ENCODE peak calls at places on chromosomes 1 and 21, in five cellular contexts. R, D, Q, F and L are unnamed samples.

GRCh38 chr1:32474954-32475353 is 10.1 kb downstream of the ZBTB8B start:
- DNase-seq in R (no peak), F (no peak), Q (no peak), D (no peak), L (no peak)

GRCh38 chr1:158285756-158286241 is 3.9 kb upstream of the CD1C start:
- DNase-seq in Q (peak; percentile 11), F (no peak), D (no peak), R (no peak), L (peak; percentile 34)

GRCh38 chr21:17195965-17196364 is 316.9 kb upstream of the CXADR start:
- DNase-seq in F (no peak), D (no peak), Q (no peak), R (no peak), L (no peak)

GRCh38 chr1:88608139-88608943 is 75.7 kb upstream of the PKN2 start:
- DNase-seq in R (peak; percentile 39), F (no peak), Q (no peak), D (peak; percentile 26), L (no peak)

GRCh38 chr21:15183712-15184353 is 119.0 kb upstream of the NRIP1 start:
- DNase-seq in D (no peak), Q (no peak), F (no peak), R (no peak), L (no peak)

GRCh38 chr1:89946532-89946931 is 48.4 kb upstream of the ZNF326 start:
- DNase-seq in F (no peak), Q (no peak), D (no peak), R (no peak), L (no peak)

GRCh38 chr1:832136-832535 is 91.6 kb upstream of the SAMD11 start:
- DNase-seq in F (no peak), Q (no peak), R (no peak), D (no peak), L (no peak)

GRCh38 chr1:6625579-6626149 is 996 bp downstream of the THAP3 start:
- DNase-seq in R (no peak), F (no peak), D (no peak), Q (no peak), L (peak; percentile 54)

GRCh38 chr1:228782662-228783414 is 47.6 kb downstream of the RHOU start:
- DNase-seq in D (no peak), Q (no peak), F (peak; percentile 43), R (no peak), L (no peak)

GRCh38 chr1:85544689-85545203 is 35.8 kb upstream of the CCN1 start:
- DNase-seq in D (no peak), R (peak; percentile 77), Q (no peak), F (no peak), L (no peak)

GRCh38 chr1:31669786-31670582 is 25.3 kb upstream of the PEF1 start:
- DNase-seq in Q (peak; percentile 35), D (peak; percentile 53), F (peak; percentile 70), R (no peak), L (peak; percentile 79)

GRCh38 chr1:219710529-219711194 is 97.8 kb upstream of the ZC3H11B start:
- DNase-seq in F (no peak), D (no peak), Q (no peak), R (no peak), L (no peak)

GRCh38 chr1:44807364-44808062 is 362 bp upstream of the DYNLT4 start:
- DNase-seq in F (peak; percentile 99), D (peak; percentile 88), Q (peak; percentile 93), R (peak; percentile 95), L (peak; percentile 96)

GRCh38 chr1:26923711-26924110 is 2.2 kb downstream of the NUDC start:
- DNase-seq in R (no peak), F (no peak), D (no peak), Q (no peak), L (no peak)

GRCh38 chr1:212287261-212287895 is 2.2 kb downstream of the PPP2R5A start:
- DNase-seq in F (no peak), Q (no peak), R (no peak), D (no peak), L (no peak)

GRCh38 chr1:212284744-212285684 is at the start of gene PPP2R5A:
- DNase-seq in Q (peak; percentile 97), R (peak; percentile 93), F (peak; percentile 98), D (peak; percentile 98), L (peak; percentile 99)

GRCh38 chr1:212288614-212289013 is 3.4 kb downstream of the PPP2R5A start:
- DNase-seq in F (no peak), D (no peak), Q (no peak), R (no peak), L (no peak)

GRCh38 chr1:212285685-212286436 is 651 bp downstream of the PPP2R5A start:
- DNase-seq in F (peak; percentile 64), R (no peak), D (peak; percentile 81), Q (peak; percentile 69), L (peak; percentile 58)

GRCh38 chr1:212286437-212287131 is 1.4 kb downstream of the PPP2R5A start:
- DNase-seq in R (no peak), F (no peak), Q (no peak), D (peak; percentile 7), L (no peak)
- H3K4me1 ChIP-seq in R (peaks cover 41% of the 10 kb centered on the region), F (peaks cover 8% of the 10 kb centered on the region), Q (peaks cover 46% of the 10 kb centered on the region), D (peaks cover 34% of the 10 kb centered on the region), L (peaks cover 6% of the 10 kb centered on the region)

GRCh38 chr1:242787968-242788367 is 263.5 kb upstream of the PLD5 start:
- DNase-seq in F (no peak), R (no peak), D (no peak), Q (no peak), L (no peak)

GRCh38 chr1:242784807-242785206 is 260.3 kb upstream of the PLD5 start:
- DNase-seq in Q (no peak), F (no peak), R (no peak), D (no peak), L (no peak)

GRCh38 chr1:242784074-242784473 is 259.6 kb upstream of the PLD5 start:
- DNase-seq in F (no peak), R (no peak), Q (no peak), D (no peak), L (no peak)

DNA sequence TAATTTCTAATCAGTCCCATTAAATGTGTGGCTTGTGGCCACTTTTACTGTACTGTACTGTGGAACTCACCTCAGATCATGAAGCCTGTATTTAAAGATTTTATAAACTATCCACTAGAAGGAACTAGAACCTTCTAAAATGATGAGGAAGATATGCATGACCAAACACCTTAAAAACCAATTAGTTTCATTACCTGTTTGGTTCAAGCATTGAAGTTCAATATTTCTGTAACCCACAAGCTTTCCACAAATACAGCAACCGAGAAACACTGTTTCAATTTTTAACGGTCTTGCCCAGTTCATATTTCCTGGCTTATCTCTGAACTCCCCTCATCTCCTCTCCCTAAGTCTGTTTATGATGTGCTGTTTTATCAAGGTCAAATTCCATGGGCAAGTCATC is 264.3 kb upstream of the PLD5 start:
- DNase-seq in R (no peak), Q (no peak), D (no peak), F (no peak), L (no peak)
- H3K4me1 ChIP-seq in R (no peaks in the 10 kb centered on the region), Q (no peaks in the 10 kb centered on the region), D (no peaks in the 10 kb centered on the region), F (no peaks in the 10 kb centered on the region), L (no peaks in the 10 kb centered on the region)

GRCh38 chr1:223837687-223838086 is 8.1 kb downstream of the TP53BP2 start:
- DNase-seq in Q (no peak), R (no peak), D (no peak), F (no peak), L (no peak)
- H3K4me1 ChIP-seq in Q (peaks cover 47% of the 10 kb centered on the region), R (peaks cover 63% of the 10 kb centered on the region), D (peaks cover 48% of the 10 kb centered on the region), F (no peaks in the 10 kb centered on the region), L (peaks cover 37% of the 10 kb centered on the region)

GRCh38 chr1:2479186-2479585 is 3.1 kb downstream of the PLCH2 start:
- DNase-seq in F (no peak), Q (no peak), D (no peak), R (no peak), L (no peak)

GRCh38 chr1:2479618-2480017 is 3.5 kb downstream of the PLCH2 start:
- DNase-seq in Q (no peak), R (no peak), F (no peak), D (no peak), L (no peak)

GRCh38 chr1:2480986-2481364 is 4.9 kb downstream of the PLCH2 start:
- DNase-seq in D (no peak), Q (no peak), F (no peak), R (no peak), L (no peak)

GRCh38 chr1:2481885-2482284 is 5.8 kb downstream of the PLCH2 start:
- DNase-seq in R (no peak), Q (no peak), D (no peak), F (no peak), L (no peak)

DNA sequence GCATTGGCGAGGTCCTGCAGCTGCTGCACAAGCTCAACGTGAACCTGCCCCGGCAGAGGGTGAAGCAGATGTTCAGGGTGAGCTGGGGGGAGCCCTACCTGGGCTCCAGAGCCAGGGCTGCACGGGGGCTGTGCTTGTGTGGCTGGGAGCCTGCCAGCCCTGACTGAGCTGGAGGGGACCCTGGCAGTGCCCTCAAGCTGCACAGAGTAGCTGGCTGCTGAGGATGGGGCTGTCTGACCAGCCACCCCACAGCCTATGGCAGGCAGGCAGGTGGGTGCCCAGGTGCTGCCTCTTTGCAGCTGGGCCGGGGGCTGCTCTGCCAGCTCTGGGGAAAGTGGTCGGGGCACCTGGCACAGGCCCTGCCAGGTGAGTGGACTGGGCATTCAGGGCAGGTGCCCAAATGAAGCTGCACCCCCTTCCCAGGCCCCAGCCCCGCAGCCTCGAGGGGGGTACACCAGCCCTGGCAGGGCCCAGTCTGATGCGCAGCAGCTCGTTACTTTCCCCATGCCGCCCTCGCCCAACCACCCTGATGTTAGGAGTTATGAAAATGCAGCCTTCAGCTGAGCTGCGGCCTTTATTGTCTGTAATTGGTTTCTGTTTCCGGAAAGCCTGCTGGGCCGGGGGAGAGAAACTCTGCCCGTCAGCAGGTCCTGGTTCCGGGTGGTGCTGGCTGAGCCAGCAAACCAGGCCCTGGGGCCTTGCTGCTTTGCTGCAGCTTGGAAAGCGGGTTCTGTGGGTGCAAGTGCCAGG is 4.3 kb downstream of the PLCH2 start:
- DNase-seq in F (no peak), Q (no peak), R (no peak), D (no peak), L (no peak)
- H3K4me1 ChIP-seq in F (no peaks in the 10 kb centered on the region), Q (no peaks in the 10 kb centered on the region), R (peaks cover 63% of the 10 kb centered on the region), D (no peaks in the 10 kb centered on the region), L (peaks cover 9% of the 10 kb centered on the region)